ENCODE peak calls at places on chromosomes 3 and 15, in seven cellular contexts. One of them, this sample, is unnamed.

GRCh38 chr3:73485877-73486311 is 138.8 kb downstream of the PDZRN3 start:
- DNase-seq in Right ventricle myocardium superior: no peak
- DNase-seq in activated naive CD8-positive, alpha-beta T cell treated with anti-CD3 and anti-CD28 coated beads, Interleukin-2, amount 50 U/mL, for 24 hours: no peak
- DNase-seq in activated naive CD4-positive, alpha-beta T cell: no peak
- DNase-seq in CD4-positive, alpha-beta T cell: no peak
- DNase-seq in GM13977: no peak
- DNase-seq in cardiac muscle cell: no peak
- DNase-seq in this sample: no peak

GRCh38 chr3:128760881-128761280 is 34.9 kb downstream of the RAB7A start:
- DNase-seq in activated naive CD4-positive, alpha-beta T cell: no peak
- DNase-seq in GM13977: no peak
- DNase-seq in activated naive CD8-positive, alpha-beta T cell treated with anti-CD3 and anti-CD28 coated beads, Interleukin-2, amount 50 U/mL, for 24 hours: no peak
- DNase-seq in CD4-positive, alpha-beta T cell: no peak
- DNase-seq in Right ventricle myocardium superior: no peak
- DNase-seq in cardiac muscle cell: no peak
- DNase-seq in this sample: no peak

GRCh38 chr15:95663156-95663831 is 667.2 kb upstream of the NR2F2 start:
- DNase-seq in activated naive CD4-positive, alpha-beta T cell: no peak
- DNase-seq in CD4-positive, alpha-beta T cell: no peak
- DNase-seq in GM13977: no peak
- DNase-seq in Right ventricle myocardium superior: no peak
- DNase-seq in cardiac muscle cell: peak
- DNase-seq in activated naive CD8-positive, alpha-beta T cell treated with anti-CD3 and anti-CD28 coated beads, Interleukin-2, amount 50 U/mL, for 24 hours: no peak
- DNase-seq in this sample: no peak

GRCh38 chr15:42939841-42940240 is 19.3 kb upstream of the TTBK2 start:
- DNase-seq in CD4-positive, alpha-beta T cell: no peak
- DNase-seq in cardiac muscle cell: no peak
- DNase-seq in activated naive CD8-positive, alpha-beta T cell treated with anti-CD3 and anti-CD28 coated beads, Interleukin-2, amount 50 U/mL, for 24 hours: no peak
- DNase-seq in Right ventricle myocardium superior: no peak
- DNase-seq in activated naive CD4-positive, alpha-beta T cell: no peak
- DNase-seq in GM13977: no peak
- DNase-seq in this sample: no peak

GRCh38 chr3:111851511-111851954 is 7.5 kb upstream of the PHLDB2 start:
- DNase-seq in cardiac muscle cell: peak
- DNase-seq in activated naive CD8-positive, alpha-beta T cell treated with anti-CD3 and anti-CD28 coated beads, Interleukin-2, amount 50 U/mL, for 24 hours: no peak
- DNase-seq in Right ventricle myocardium superior: no peak
- DNase-seq in CD4-positive, alpha-beta T cell: no peak
- DNase-seq in activated naive CD4-positive, alpha-beta T cell: no peak
- DNase-seq in GM13977: no peak
- DNase-seq in this sample: no peak

GRCh38 chr3:41075958-41076357 is 123.3 kb upstream of the CTNNB1 start:
- DNase-seq in GM13977: no peak
- DNase-seq in activated naive CD4-positive, alpha-beta T cell: no peak
- DNase-seq in CD4-positive, alpha-beta T cell: no peak
- DNase-seq in Right ventricle myocardium superior: peak
- DNase-seq in cardiac muscle cell: peak
- DNase-seq in activated naive CD8-positive, alpha-beta T cell treated with anti-CD3 and anti-CD28 coated beads, Interleukin-2, amount 50 U/mL, for 24 hours: no peak
- DNase-seq in this sample: no peak

GRCh38 chr3:54570008-54570407 is 357.9 kb downstream of the LRTM1 start:
- DNase-seq in activated naive CD8-positive, alpha-beta T cell treated with anti-CD3 and anti-CD28 coated beads, Interleukin-2, amount 50 U/mL, for 24 hours: no peak
- DNase-seq in Right ventricle myocardium superior: no peak
- DNase-seq in cardiac muscle cell: no peak
- DNase-seq in GM13977: no peak
- DNase-seq in activated naive CD4-positive, alpha-beta T cell: no peak
- DNase-seq in CD4-positive, alpha-beta T cell: no peak
- DNase-seq in this sample: no peak

GRCh38 chr15:29021901-29022300 is 136.1 kb downstream of the APBA2 start:
- DNase-seq in activated naive CD8-positive, alpha-beta T cell treated with anti-CD3 and anti-CD28 coated beads, Interleukin-2, amount 50 U/mL, for 24 hours: no peak
- DNase-seq in CD4-positive, alpha-beta T cell: no peak
- DNase-seq in activated naive CD4-positive, alpha-beta T cell: no peak
- DNase-seq in GM13977: no peak
- DNase-seq in cardiac muscle cell: peak
- DNase-seq in Right ventricle myocardium superior: no peak
- DNase-seq in this sample: no peak

GRCh38 chr3:150278843-150279341 is 129.2 kb upstream of the TSC22D2 start:
- DNase-seq in GM13977: no peak
- DNase-seq in Right ventricle myocardium superior: no peak
- DNase-seq in activated naive CD8-positive, alpha-beta T cell treated with anti-CD3 and anti-CD28 coated beads, Interleukin-2, amount 50 U/mL, for 24 hours: no peak
- DNase-seq in activated naive CD4-positive, alpha-beta T cell: no peak
- DNase-seq in CD4-positive, alpha-beta T cell: no peak
- DNase-seq in cardiac muscle cell: no peak
- DNase-seq in this sample: no peak

GRCh38 chr15:33780011-33780768 is 188.1 kb upstream of the CHRM5 start:
- DNase-seq in CD4-positive, alpha-beta T cell: no peak
- DNase-seq in cardiac muscle cell: no peak
- DNase-seq in GM13977: no peak
- DNase-seq in activated naive CD4-positive, alpha-beta T cell: no peak
- DNase-seq in Right ventricle myocardium superior: no peak
- DNase-seq in activated naive CD8-positive, alpha-beta T cell treated with anti-CD3 and anti-CD28 coated beads, Interleukin-2, amount 50 U/mL, for 24 hours: no peak
- DNase-seq in this sample: no peak

GRCh38 chr15:80549712-80550111 is 145.4 kb upstream of the ABHD17C start:
- DNase-seq in CD4-positive, alpha-beta T cell: no peak
- DNase-seq in activated naive CD8-positive, alpha-beta T cell treated with anti-CD3 and anti-CD28 coated beads, Interleukin-2, amount 50 U/mL, for 24 hours: no peak
- DNase-seq in cardiac muscle cell: peak
- DNase-seq in activated naive CD4-positive, alpha-beta T cell: no peak
- DNase-seq in GM13977: no peak
- DNase-seq in Right ventricle myocardium superior: no peak
- DNase-seq in this sample: no peak

GRCh38 chr3:111998661-111999641 is at the start of gene TAGLN3:
- DNase-seq in activated naive CD8-positive, alpha-beta T cell treated with anti-CD3 and anti-CD28 coated beads, Interleukin-2, amount 50 U/mL, for 24 hours: no peak
- DNase-seq in Right ventricle myocardium superior: peak
- DNase-seq in cardiac muscle cell: peak
- DNase-seq in GM13977: peak
- DNase-seq in activated naive CD4-positive, alpha-beta T cell: no peak
- DNase-seq in CD4-positive, alpha-beta T cell: no peak
- DNase-seq in this sample: no peak

GRCh38 chr15:68277131-68277604 is 377 bp upstream of the FEM1B start:
- DNase-seq in GM13977: no peak
- DNase-seq in Right ventricle myocardium superior: peak
- DNase-seq in activated naive CD4-positive, alpha-beta T cell: no peak
- DNase-seq in activated naive CD8-positive, alpha-beta T cell treated with anti-CD3 and anti-CD28 coated beads, Interleukin-2, amount 50 U/mL, for 24 hours: no peak
- DNase-seq in cardiac muscle cell: peak
- DNase-seq in CD4-positive, alpha-beta T cell: no peak
- DNase-seq in this sample: peak

GRCh38 chr3:59549972-59550371 is 500.1 kb upstream of the CFAP20DC start:
- DNase-seq in Right ventricle myocardium superior: no peak
- DNase-seq in activated naive CD8-positive, alpha-beta T cell treated with anti-CD3 and anti-CD28 coated beads, Interleukin-2, amount 50 U/mL, for 24 hours: no peak
- DNase-seq in cardiac muscle cell: no peak
- DNase-seq in CD4-positive, alpha-beta T cell: no peak
- DNase-seq in GM13977: no peak
- DNase-seq in activated naive CD4-positive, alpha-beta T cell: no peak
- DNase-seq in this sample: no peak

GRCh38 chr3:183698760-183699159 is 1.2 kb downstream of the YEATS2 start:
- DNase-seq in cardiac muscle cell: peak
- DNase-seq in activated naive CD4-positive, alpha-beta T cell: no peak
- DNase-seq in CD4-positive, alpha-beta T cell: no peak
- DNase-seq in Right ventricle myocardium superior: no peak
- DNase-seq in GM13977: no peak
- DNase-seq in activated naive CD8-positive, alpha-beta T cell treated with anti-CD3 and anti-CD28 coated beads, Interleukin-2, amount 50 U/mL, for 24 hours: no peak
- DNase-seq in this sample: no peak

GRCh38 chr3:101840066-101840465 is 9.2 kb upstream of the NFKBIZ start:
- DNase-seq in CD4-positive, alpha-beta T cell: no peak
- DNase-seq in cardiac muscle cell: no peak
- DNase-seq in activated naive CD4-positive, alpha-beta T cell: no peak
- DNase-seq in GM13977: no peak
- DNase-seq in activated naive CD8-positive, alpha-beta T cell treated with anti-CD3 and anti-CD28 coated beads, Interleukin-2, amount 50 U/mL, for 24 hours: no peak
- DNase-seq in Right ventricle myocardium superior: no peak
- DNase-seq in this sample: no peak

GRCh38 chr3:184380210-184380626 is 364 bp downstream of the CHRD start:
- DNase-seq in activated naive CD4-positive, alpha-beta T cell: peak
- DNase-seq in activated naive CD8-positive, alpha-beta T cell treated with anti-CD3 and anti-CD28 coated beads, Interleukin-2, amount 50 U/mL, for 24 hours: peak
- DNase-seq in GM13977: peak
- DNase-seq in Right ventricle myocardium superior: peak
- DNase-seq in cardiac muscle cell: peak
- DNase-seq in CD4-positive, alpha-beta T cell: peak
- DNase-seq in this sample: no peak

GRCh38 chr15:83692820-83693581 is 39.1 kb downstream of the ADAMTSL3 start:
- DNase-seq in activated naive CD4-positive, alpha-beta T cell: no peak
- DNase-seq in CD4-positive, alpha-beta T cell: no peak
- DNase-seq in cardiac muscle cell: peak
- DNase-seq in GM13977: no peak
- DNase-seq in activated naive CD8-positive, alpha-beta T cell treated with anti-CD3 and anti-CD28 coated beads, Interleukin-2, amount 50 U/mL, for 24 hours: no peak
- DNase-seq in Right ventricle myocardium superior: no peak
- DNase-seq in this sample: no peak

GRCh38 chr3:117962750-117963149 is 1071.9 kb downstream of the IGSF11 start:
- DNase-seq in activated naive CD8-positive, alpha-beta T cell treated with anti-CD3 and anti-CD28 coated beads, Interleukin-2, amount 50 U/mL, for 24 hours: no peak
- DNase-seq in Right ventricle myocardium superior: no peak
- DNase-seq in cardiac muscle cell: no peak
- DNase-seq in activated naive CD4-positive, alpha-beta T cell: no peak
- DNase-seq in CD4-positive, alpha-beta T cell: no peak
- DNase-seq in GM13977: no peak
- DNase-seq in this sample: no peak

GRCh38 chr3:75321060-75321459 is 343.1 kb upstream of the FRG2C start:
- DNase-seq in Right ventricle myocardium superior: no peak
- DNase-seq in cardiac muscle cell: no peak
- DNase-seq in activated naive CD8-positive, alpha-beta T cell treated with anti-CD3 and anti-CD28 coated beads, Interleukin-2, amount 50 U/mL, for 24 hours: no peak
- DNase-seq in GM13977: no peak
- DNase-seq in activated naive CD4-positive, alpha-beta T cell: no peak
- DNase-seq in CD4-positive, alpha-beta T cell: no peak
- DNase-seq in this sample: no peak

GRCh38 chr15:66644815-66645345 is 57.2 kb upstream of the SMAD6 start:
- DNase-seq in GM13977: no peak
- DNase-seq in Right ventricle myocardium superior: no peak
- DNase-seq in cardiac muscle cell: peak
- DNase-seq in activated naive CD4-positive, alpha-beta T cell: no peak
- DNase-seq in activated naive CD8-positive, alpha-beta T cell treated with anti-CD3 and anti-CD28 coated beads, Interleukin-2, amount 50 U/mL, for 24 hours: no peak
- DNase-seq in CD4-positive, alpha-beta T cell: no peak
- DNase-seq in this sample: no peak

GRCh38 chr15:27764339-27764738 is 334.8 kb downstream of the OCA2 start:
- DNase-seq in activated naive CD4-positive, alpha-beta T cell: no peak
- DNase-seq in Right ventricle myocardium superior: no peak
- DNase-seq in cardiac muscle cell: no peak
- DNase-seq in CD4-positive, alpha-beta T cell: no peak
- DNase-seq in GM13977: no peak
- DNase-seq in activated naive CD8-positive, alpha-beta T cell treated with anti-CD3 and anti-CD28 coated beads, Interleukin-2, amount 50 U/mL, for 24 hours: no peak
- DNase-seq in this sample: no peak

GRCh38 chr15:35089556-35089955 is 4.5 kb upstream of the NANOGP8 start:
- DNase-seq in activated naive CD4-positive, alpha-beta T cell: no peak
- DNase-seq in CD4-positive, alpha-beta T cell: no peak
- DNase-seq in activated naive CD8-positive, alpha-beta T cell treated with anti-CD3 and anti-CD28 coated beads, Interleukin-2, amount 50 U/mL, for 24 hours: no peak
- DNase-seq in GM13977: no peak
- DNase-seq in cardiac muscle cell: no peak
- DNase-seq in Right ventricle myocardium superior: no peak
- DNase-seq in this sample: no peak

GRCh38 chr3:126558336-126559071 is at the start of gene C3orf22:
- DNase-seq in activated naive CD4-positive, alpha-beta T cell: no peak
- DNase-seq in Right ventricle myocardium superior: no peak
- DNase-seq in GM13977: no peak
- DNase-seq in CD4-positive, alpha-beta T cell: no peak
- DNase-seq in cardiac muscle cell: no peak
- DNase-seq in activated naive CD8-positive, alpha-beta T cell treated with anti-CD3 and anti-CD28 coated beads, Interleukin-2, amount 50 U/mL, for 24 hours: no peak
- DNase-seq in this sample: no peak

GRCh38 chr3:127390365-127391025 is 102.6 kb upstream of the PRR20G start:
- DNase-seq in Right ventricle myocardium superior: no peak
- DNase-seq in GM13977: no peak
- DNase-seq in CD4-positive, alpha-beta T cell: no peak
- DNase-seq in activated naive CD4-positive, alpha-beta T cell: no peak
- DNase-seq in cardiac muscle cell: no peak
- DNase-seq in activated naive CD8-positive, alpha-beta T cell treated with anti-CD3 and anti-CD28 coated beads, Interleukin-2, amount 50 U/mL, for 24 hours: no peak
- DNase-seq in this sample: no peak

GRCh38 chr3:151581046-151581445 is 120.2 kb upstream of the IGSF10 start:
- DNase-seq in activated naive CD8-positive, alpha-beta T cell treated with anti-CD3 and anti-CD28 coated beads, Interleukin-2, amount 50 U/mL, for 24 hours: no peak
- DNase-seq in Right ventricle myocardium superior: no peak
- DNase-seq in activated naive CD4-positive, alpha-beta T cell: no peak
- DNase-seq in cardiac muscle cell: peak
- DNase-seq in GM13977: no peak
- DNase-seq in CD4-positive, alpha-beta T cell: no peak
- DNase-seq in this sample: no peak

GRCh38 chr3:77186728-77187127 is 146.8 kb downstream of the ROBO2 start:
- DNase-seq in CD4-positive, alpha-beta T cell: no peak
- DNase-seq in activated naive CD4-positive, alpha-beta T cell: no peak
- DNase-seq in GM13977: no peak
- DNase-seq in cardiac muscle cell: peak
- DNase-seq in Right ventricle myocardium superior: no peak
- DNase-seq in activated naive CD8-positive, alpha-beta T cell treated with anti-CD3 and anti-CD28 coated beads, Interleukin-2, amount 50 U/mL, for 24 hours: no peak
- DNase-seq in this sample: no peak

GRCh38 chr3:170180107-170180951 is 1.2 kb downstream of the PHC3 start:
- DNase-seq in CD4-positive, alpha-beta T cell: no peak
- DNase-seq in cardiac muscle cell: peak
- DNase-seq in activated naive CD8-positive, alpha-beta T cell treated with anti-CD3 and anti-CD28 coated beads, Interleukin-2, amount 50 U/mL, for 24 hours: no peak
- DNase-seq in GM13977: peak
- DNase-seq in activated naive CD4-positive, alpha-beta T cell: no peak
- DNase-seq in Right ventricle myocardium superior: no peak
- DNase-seq in this sample: no peak

GRCh38 chr3:152229692-152230091 is 39.0 kb upstream of the MBNL1 start:
- DNase-seq in activated naive CD8-positive, alpha-beta T cell treated with anti-CD3 and anti-CD28 coated beads, Interleukin-2, amount 50 U/mL, for 24 hours: no peak
- DNase-seq in GM13977: no peak
- DNase-seq in activated naive CD4-positive, alpha-beta T cell: no peak
- DNase-seq in cardiac muscle cell: no peak
- DNase-seq in Right ventricle myocardium superior: no peak
- DNase-seq in CD4-positive, alpha-beta T cell: no peak
- DNase-seq in this sample: no peak

GRCh38 chr15:64865126-64865997 is 23.6 kb downstream of the PLEKHO2 start:
- DNase-seq in Right ventricle myocardium superior: peak
- DNase-seq in CD4-positive, alpha-beta T cell: no peak
- DNase-seq in cardiac muscle cell: no peak
- DNase-seq in GM13977: peak
- DNase-seq in activated naive CD8-positive, alpha-beta T cell treated with anti-CD3 and anti-CD28 coated beads, Interleukin-2, amount 50 U/mL, for 24 hours: peak
- DNase-seq in activated naive CD4-positive, alpha-beta T cell: no peak
- DNase-seq in this sample: no peak

GRCh38 chr3:8607285-8608040 is 37.1 kb downstream of the SSUH2 start:
- DNase-seq in CD4-positive, alpha-beta T cell: no peak
- DNase-seq in activated naive CD4-positive, alpha-beta T cell: no peak
- DNase-seq in activated naive CD8-positive, alpha-beta T cell treated with anti-CD3 and anti-CD28 coated beads, Interleukin-2, amount 50 U/mL, for 24 hours: no peak
- DNase-seq in GM13977: no peak
- DNase-seq in cardiac muscle cell: peak
- DNase-seq in Right ventricle myocardium superior: peak
- DNase-seq in this sample: no peak

This sample was measured in NCI-H1048.